ENCODE peak calls at places on chromosome 16, in four cellular contexts. Y is H1, A is SK-N-SH, X is GM12878. L is an unnamed sample.

GRCh38 chr16:4158143-4159093 is 42.2 kb upstream of the ADCY9 start:
- DNase-seq in Y (no peak), A (no peak), X (no peak), L (no peak)

GRCh38 chr16:10490141-10490540 is 90.3 kb downstream of the EMP2 start:
- DNase-seq in A (no peak), Y (no peak), X (no peak), L (no peak)

GRCh38 chr16:10616744-10617640 is 36.6 kb upstream of the EMP2 start:
- DNase-seq in Y (peak), X (no peak), A (peak), L (peak)

GRCh38 chr16:17994027-17994426 is 342.5 kb downstream of the NPIPA8 start:
- DNase-seq in X (no peak), A (no peak), Y (no peak), L (no peak)

GRCh38 chr16:73064227-73064995 is 16.5 kb upstream of the ZFHX3 start:
- DNase-seq in X (no peak), Y (peak), A (peak), L (no peak)

GRCh38 chr16:78289368-78289767 is 189.9 kb downstream of the WWOX start:
- DNase-seq in X (no peak), A (no peak), Y (no peak), L (no peak)

GRCh38 chr16:19138601-19139000 is 24.8 kb downstream of the ITPRIPL2 start:
- DNase-seq in X (no peak), Y (no peak), A (peak), L (no peak)

GRCh38 chr16:78278047-78278446 is 178.6 kb downstream of the WWOX start:
- DNase-seq in A (no peak), Y (no peak), X (no peak), L (no peak)

GRCh38 chr16:77298638-77299360 is 99.6 kb downstream of the SYCE1L start:
- DNase-seq in X (no peak), A (no peak), Y (no peak), L (no peak)

GRCh38 chr16:58086381-58087208 is 42.6 kb downstream of the CFAP20 start:
- DNase-seq in A (peak), X (no peak), Y (no peak), L (no peak)

GRCh38 chr16:3038256-3038655 is 1.5 kb upstream of the BICDL2 start:
- DNase-seq in Y (peak), A (peak), X (no peak), L (no peak)

GRCh38 chr16:55499281-55499680 is 9.6 kb upstream of the LPCAT2 start:
- DNase-seq in X (no peak), A (no peak), Y (peak), L (peak)

GRCh38 chr16:89049484-89050118 is 44.1 kb upstream of the ACSF3 start:
- DNase-seq in X (no peak), A (peak), Y (no peak), L (no peak)
- TF ChIP-seq NRF1 in X (no peak), A (no peak), Y (no peak), L (no peak)

GRCh38 chr16:81694494-81695285 is 84.4 kb upstream of the PLCG2 start:
- DNase-seq in Y (no peak), A (no peak), X (no peak), L (no peak)

GRCh38 chr16:81695431-81695890 is 83.6 kb upstream of the PLCG2 start:
- DNase-seq in A (no peak), X (no peak), Y (no peak), L (no peak)

GRCh38 chr16:81692571-81692970 is 86.5 kb upstream of the PLCG2 start:
- DNase-seq in Y (no peak), A (no peak), X (no peak), L (no peak)

GRCh38 chr16:81693047-81693446 is 86.0 kb upstream of the PLCG2 start:
- DNase-seq in X (no peak), A (no peak), Y (no peak), L (no peak)

GRCh38 chr16:81693467-81694303 is 85.4 kb upstream of the PLCG2 start:
- DNase-seq in Y (no peak), A (no peak), X (no peak), L (no peak)
- TF ChIP-seq NRF1 in Y (no peak), A (no peak), X (no peak), L (no peak)

GRCh38 chr16:23148513-23149266 is 562 bp downstream of the USP31 start:
- DNase-seq in A (peak), X (no peak), Y (peak), L (peak)
- TF ChIP-seq NRF1 in A (no peak), X (no peak), Y (no peak), L (peak)

DNA sequence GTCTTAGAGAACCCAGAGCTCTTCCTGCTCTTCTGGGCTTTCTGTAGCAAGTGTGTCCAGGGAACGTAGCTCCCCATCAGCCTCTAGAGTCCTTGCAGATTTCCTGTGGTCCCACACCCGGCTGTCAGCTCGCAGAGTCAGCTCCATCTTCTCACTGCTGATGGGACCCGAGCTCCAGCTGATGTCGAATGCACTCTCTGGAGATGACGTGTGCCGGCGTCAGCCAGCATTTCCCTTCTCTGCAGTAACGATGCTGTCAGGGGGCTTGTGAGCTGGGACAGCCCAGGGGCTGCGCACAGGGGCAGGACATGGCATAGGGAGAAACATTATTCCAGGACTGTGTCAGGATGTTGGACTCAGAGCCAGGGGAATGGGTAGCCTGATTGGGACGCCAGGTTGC is 87.8 kb downstream of the SNX29 start:
- DNase-seq in A (no peak), X (no peak), Y (no peak), L (no peak)
- TF ChIP-seq NRF1 in A (no peak), X (no peak), Y (no peak), L (no peak)

DNA sequence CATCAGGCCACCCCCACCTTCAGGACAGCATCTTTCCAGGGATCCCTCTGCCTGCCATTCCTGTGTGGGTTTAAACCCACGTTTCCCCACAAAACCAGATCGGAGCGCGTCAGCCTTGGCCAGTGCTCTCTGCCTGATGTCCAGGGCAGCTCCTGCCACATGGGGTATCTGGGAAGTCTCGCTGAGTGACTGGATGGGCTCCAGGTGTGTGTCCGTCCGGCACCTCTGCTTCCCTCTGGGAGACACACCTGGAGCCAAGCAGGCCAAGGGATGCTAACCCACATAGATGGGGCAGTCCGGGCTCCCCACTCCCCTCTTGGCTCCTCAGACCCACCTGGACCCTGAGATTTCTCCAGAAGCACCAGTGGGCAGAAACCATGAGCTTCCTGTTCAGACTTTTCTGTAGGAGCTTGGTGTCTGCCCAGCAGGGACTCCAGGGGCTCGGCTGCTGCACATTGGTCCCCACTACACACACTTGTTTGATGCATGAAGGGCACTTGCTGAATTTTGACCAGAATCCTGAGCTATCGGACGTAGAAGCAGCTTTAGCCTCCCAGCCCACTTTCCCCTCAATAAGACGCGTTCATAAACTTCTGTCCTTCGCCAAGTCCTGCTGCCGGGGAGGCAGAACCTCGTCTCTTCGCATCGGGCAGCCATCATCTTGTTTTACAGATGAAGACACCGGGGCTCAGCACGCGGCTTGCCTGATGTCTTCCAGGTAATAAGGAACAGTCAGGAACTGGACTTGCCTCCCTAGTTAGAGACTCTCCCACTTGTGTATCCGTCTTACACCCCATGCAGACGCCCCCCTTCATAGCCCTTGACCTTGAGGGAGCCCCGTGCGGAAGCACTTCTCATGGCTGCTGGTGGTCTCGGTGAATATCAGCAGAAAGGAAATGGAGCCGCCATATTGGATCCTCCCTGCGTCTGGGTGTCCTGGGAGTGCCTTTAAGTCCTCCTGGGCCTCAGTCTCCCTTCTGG is 91.6 kb upstream of the ZNF469 start:
- DNase-seq in A (peak), Y (no peak), X (no peak), L (no peak)
- TF ChIP-seq NRF1 in A (no peak), Y (no peak), X (no peak), L (no peak)

DNA sequence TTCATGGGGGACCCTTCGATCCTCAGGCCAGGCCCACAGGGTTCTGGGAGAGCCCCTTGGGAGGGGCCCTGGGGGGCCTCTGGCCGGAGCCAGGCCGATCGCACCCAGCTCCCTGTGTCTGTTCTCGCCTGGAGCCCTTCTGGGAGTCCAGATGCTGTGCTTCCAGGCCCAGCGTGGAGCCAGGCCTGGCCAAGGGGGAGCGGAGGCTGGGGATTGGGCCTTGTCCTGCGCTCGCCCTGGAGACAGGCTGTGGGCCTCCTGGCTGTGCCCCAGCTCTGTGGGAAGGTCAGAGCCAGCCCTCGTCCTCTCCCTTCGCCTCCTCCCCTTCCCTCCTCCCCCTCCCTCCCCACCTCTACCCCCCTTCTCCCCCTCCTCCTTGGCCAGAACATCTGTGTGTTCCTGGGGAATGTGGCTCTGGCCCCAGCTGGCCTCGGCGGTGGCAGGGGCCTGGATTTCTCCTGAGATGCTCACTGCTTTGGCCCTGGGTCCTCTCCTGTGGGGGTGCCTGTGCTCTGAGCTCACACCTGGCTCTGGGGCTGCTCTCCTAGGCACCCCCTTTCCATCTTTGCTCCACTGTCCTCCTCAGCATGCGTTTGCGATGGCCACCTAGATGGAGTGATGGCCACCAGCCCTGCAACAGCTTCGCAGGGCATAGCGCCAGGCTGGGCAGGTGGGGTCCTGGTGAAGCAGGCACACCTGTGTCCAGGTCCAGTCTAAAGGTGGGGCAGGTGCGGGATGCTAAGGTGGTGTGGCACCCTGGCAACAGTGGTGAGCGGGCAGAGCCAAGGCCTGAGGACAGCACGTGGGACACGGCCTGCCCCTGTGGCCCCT is 90.6 kb upstream of the CIBAR2 start:
- DNase-seq in X (no peak), Y (no peak), A (peak), L (no peak)
- TF ChIP-seq NRF1 in X (no peak), Y (no peak), A (no peak), L (no peak)

DNA sequence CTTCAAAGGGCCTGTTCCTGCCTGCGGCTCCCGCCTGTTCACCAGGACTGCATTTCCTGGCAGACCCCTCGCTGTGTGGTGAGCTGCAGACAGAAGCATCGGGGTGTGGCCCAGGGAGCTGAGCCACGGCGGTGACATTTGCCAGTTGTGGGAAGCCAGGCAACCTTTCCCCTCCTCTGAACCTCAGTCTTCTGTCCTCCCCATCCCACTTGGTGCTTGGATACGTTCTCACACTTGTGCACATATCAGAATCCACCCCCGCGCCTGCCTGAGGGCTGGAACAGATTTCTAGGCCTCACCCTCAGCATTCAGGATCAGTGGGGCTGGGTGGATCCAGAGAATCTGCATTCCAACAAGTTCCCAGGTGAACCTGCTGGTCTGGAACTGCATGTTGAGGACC is 63.5 kb downstream of the CRISPLD2 start:
- DNase-seq in Y (no peak), X (no peak), A (no peak), L (no peak)
- TF ChIP-seq NRF1 in Y (no peak), X (no peak), A (no peak), L (no peak)

DNA sequence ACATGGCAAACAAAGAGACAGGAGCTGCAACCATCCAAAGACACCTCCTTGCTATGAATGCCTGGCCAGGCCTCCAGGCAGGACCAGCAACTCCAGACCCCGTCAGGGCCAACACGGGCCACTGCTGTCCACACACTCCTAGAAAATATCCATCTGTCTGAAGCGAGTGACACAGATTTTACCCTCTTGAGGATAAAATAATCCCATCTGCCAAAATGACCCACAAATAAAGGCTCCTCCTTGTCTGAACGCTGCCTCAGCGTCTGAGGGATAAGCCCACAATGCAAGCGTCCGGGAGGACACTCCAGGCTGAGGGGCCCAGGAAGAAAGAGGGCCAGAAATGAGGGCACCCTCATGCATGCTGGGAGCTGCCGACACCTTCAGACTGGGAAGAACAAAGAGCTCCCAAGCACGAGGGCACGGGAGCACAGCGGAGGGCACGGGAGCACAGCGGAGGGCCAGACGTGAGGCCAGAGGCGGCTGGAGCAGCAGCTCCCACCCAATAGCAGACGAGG is 126.9 kb downstream of the ZNF778 start:
- DNase-seq in X (no peak), A (no peak), Y (no peak), L (no peak)
- TF ChIP-seq NRF1 in X (no peak), A (no peak), Y (no peak), L (no peak)

GRCh38 chr16:29321585-29321984 is 84.9 kb downstream of the NPIPB11 start:
- DNase-seq in Y (peak), X (no peak), A (no peak), L (no peak)
- TF ChIP-seq NRF1 in Y (no peak), X (no peak), A (no peak), L (no peak)

GRCh38 chr16:996672-997071 is 15.1 kb downstream of the SOX8 start:
- DNase-seq in X (no peak), A (no peak), Y (no peak), L (no peak)
- TF ChIP-seq NRF1 in X (no peak), A (no peak), Y (no peak), L (no peak)